ENCODE peak calls at places on chromosomes 6 and 20, in nine cellular contexts. One of them, this sample, is unnamed.
A peak's percentile ranks its signal among the peaks of the same experiment; 100 is the strongest.

GRCh38 chr6:148965287-148965686 is 218.5 kb downstream of the UST start:
- DNase-seq in stimulated activated CD8-positive, alpha-beta memory T cell treated with anti-CD3 and anti-CD28 coated beads, Interleukin-4, amount 100 ng/mL, for 48 hours: no peak
- DNase-seq in adipocyte: no peak
- DNase-seq in stimulated activated CD4-positive, alpha-beta T cell treated with anti-CD3 and anti-CD28 coated beads, Interleukin-12 subunit alpha, Interleukin-12 subunit beta, amount 100 ng/mL, for 4 hours: no peak
- DNase-seq in osteocyte: no peak
- DNase-seq in GDM1: no peak
- DNase-seq in stimulated activated effector memory CD8-positive, alpha-beta T cell treated with anti-CD3 and anti-CD28 coated beads, Interleukin-12 subunit alpha, Interleukin-12 subunit beta, amount 100 ng/mL, for 72 hours: no peak
- DNase-seq in SW480: no peak
- DNase-seq in effector memory CD8-positive, alpha-beta T cell: no peak
- DNase-seq in this sample: no peak

GRCh38 chr6:112691289-112691688 is 344.2 kb downstream of the RFPL4B start:
- DNase-seq in stimulated activated CD8-positive, alpha-beta memory T cell treated with anti-CD3 and anti-CD28 coated beads, Interleukin-4, amount 100 ng/mL, for 48 hours: no peak
- DNase-seq in adipocyte: peak; percentile 81
- DNase-seq in stimulated activated CD4-positive, alpha-beta T cell treated with anti-CD3 and anti-CD28 coated beads, Interleukin-12 subunit alpha, Interleukin-12 subunit beta, amount 100 ng/mL, for 4 hours: no peak
- DNase-seq in osteocyte: no peak
- DNase-seq in GDM1: no peak
- DNase-seq in stimulated activated effector memory CD8-positive, alpha-beta T cell treated with anti-CD3 and anti-CD28 coated beads, Interleukin-12 subunit alpha, Interleukin-12 subunit beta, amount 100 ng/mL, for 72 hours: no peak
- DNase-seq in SW480: no peak
- DNase-seq in effector memory CD8-positive, alpha-beta T cell: no peak
- DNase-seq in this sample: no peak

GRCh38 chr20:8934362-8934761 is 134.5 kb upstream of the PLCB4 start:
- DNase-seq in stimulated activated CD8-positive, alpha-beta memory T cell treated with anti-CD3 and anti-CD28 coated beads, Interleukin-4, amount 100 ng/mL, for 48 hours: no peak
- DNase-seq in adipocyte: no peak
- DNase-seq in stimulated activated CD4-positive, alpha-beta T cell treated with anti-CD3 and anti-CD28 coated beads, Interleukin-12 subunit alpha, Interleukin-12 subunit beta, amount 100 ng/mL, for 4 hours: no peak
- DNase-seq in osteocyte: no peak
- DNase-seq in GDM1: no peak
- DNase-seq in stimulated activated effector memory CD8-positive, alpha-beta T cell treated with anti-CD3 and anti-CD28 coated beads, Interleukin-12 subunit alpha, Interleukin-12 subunit beta, amount 100 ng/mL, for 72 hours: no peak
- DNase-seq in SW480: no peak
- DNase-seq in effector memory CD8-positive, alpha-beta T cell: no peak
- DNase-seq in this sample: no peak

GRCh38 chr20:9409981-9410380 is 104.4 kb upstream of the LAMP5 start:
- DNase-seq in stimulated activated CD8-positive, alpha-beta memory T cell treated with anti-CD3 and anti-CD28 coated beads, Interleukin-4, amount 100 ng/mL, for 48 hours: no peak
- DNase-seq in adipocyte: peak; percentile 71
- DNase-seq in stimulated activated CD4-positive, alpha-beta T cell treated with anti-CD3 and anti-CD28 coated beads, Interleukin-12 subunit alpha, Interleukin-12 subunit beta, amount 100 ng/mL, for 4 hours: no peak
- DNase-seq in osteocyte: no peak
- DNase-seq in GDM1: no peak
- DNase-seq in stimulated activated effector memory CD8-positive, alpha-beta T cell treated with anti-CD3 and anti-CD28 coated beads, Interleukin-12 subunit alpha, Interleukin-12 subunit beta, amount 100 ng/mL, for 72 hours: no peak
- DNase-seq in SW480: no peak
- DNase-seq in effector memory CD8-positive, alpha-beta T cell: no peak
- DNase-seq in this sample: no peak

GRCh38 chr20:1775117-1775516 is 117.5 kb upstream of the SIRPG start:
- DNase-seq in stimulated activated CD8-positive, alpha-beta memory T cell treated with anti-CD3 and anti-CD28 coated beads, Interleukin-4, amount 100 ng/mL, for 48 hours: no peak
- DNase-seq in adipocyte: peak; percentile 7
- DNase-seq in stimulated activated CD4-positive, alpha-beta T cell treated with anti-CD3 and anti-CD28 coated beads, Interleukin-12 subunit alpha, Interleukin-12 subunit beta, amount 100 ng/mL, for 4 hours: no peak
- DNase-seq in osteocyte: no peak
- DNase-seq in GDM1: no peak
- DNase-seq in stimulated activated effector memory CD8-positive, alpha-beta T cell treated with anti-CD3 and anti-CD28 coated beads, Interleukin-12 subunit alpha, Interleukin-12 subunit beta, amount 100 ng/mL, for 72 hours: no peak
- DNase-seq in SW480: no peak
- DNase-seq in effector memory CD8-positive, alpha-beta T cell: no peak
- DNase-seq in this sample: no peak

GRCh38 chr6:47083586-47084047 is 41.5 kb upstream of the ADGRF1 start:
- DNase-seq in stimulated activated CD8-positive, alpha-beta memory T cell treated with anti-CD3 and anti-CD28 coated beads, Interleukin-4, amount 100 ng/mL, for 48 hours: no peak
- DNase-seq in adipocyte: peak; percentile 94
- DNase-seq in stimulated activated CD4-positive, alpha-beta T cell treated with anti-CD3 and anti-CD28 coated beads, Interleukin-12 subunit alpha, Interleukin-12 subunit beta, amount 100 ng/mL, for 4 hours: no peak
- DNase-seq in osteocyte: no peak
- DNase-seq in GDM1: no peak
- DNase-seq in stimulated activated effector memory CD8-positive, alpha-beta T cell treated with anti-CD3 and anti-CD28 coated beads, Interleukin-12 subunit alpha, Interleukin-12 subunit beta, amount 100 ng/mL, for 72 hours: no peak
- DNase-seq in SW480: no peak
- DNase-seq in effector memory CD8-positive, alpha-beta T cell: no peak
- DNase-seq in this sample: no peak

GRCh38 chr6:73521351-73522254 is 771 bp upstream of the EEF1A1 start:
- DNase-seq in stimulated activated CD8-positive, alpha-beta memory T cell treated with anti-CD3 and anti-CD28 coated beads, Interleukin-4, amount 100 ng/mL, for 48 hours: peak; percentile 83
- DNase-seq in adipocyte: peak; percentile 91
- DNase-seq in stimulated activated CD4-positive, alpha-beta T cell treated with anti-CD3 and anti-CD28 coated beads, Interleukin-12 subunit alpha, Interleukin-12 subunit beta, amount 100 ng/mL, for 4 hours: peak; percentile 71
- DNase-seq in osteocyte: peak; percentile 92
- DNase-seq in GDM1: no peak
- DNase-seq in stimulated activated effector memory CD8-positive, alpha-beta T cell treated with anti-CD3 and anti-CD28 coated beads, Interleukin-12 subunit alpha, Interleukin-12 subunit beta, amount 100 ng/mL, for 72 hours: peak; percentile 93
- DNase-seq in SW480: peak; percentile 70
- DNase-seq in effector memory CD8-positive, alpha-beta T cell: no peak
- DNase-seq in this sample: peak; percentile 90

GRCh38 chr6:118748311-118749062 is 97.1 kb upstream of the CEP85L start:
- DNase-seq in stimulated activated CD8-positive, alpha-beta memory T cell treated with anti-CD3 and anti-CD28 coated beads, Interleukin-4, amount 100 ng/mL, for 48 hours: no peak
- DNase-seq in adipocyte: peak; percentile 56
- DNase-seq in stimulated activated CD4-positive, alpha-beta T cell treated with anti-CD3 and anti-CD28 coated beads, Interleukin-12 subunit alpha, Interleukin-12 subunit beta, amount 100 ng/mL, for 4 hours: no peak
- DNase-seq in osteocyte: no peak
- DNase-seq in GDM1: no peak
- DNase-seq in stimulated activated effector memory CD8-positive, alpha-beta T cell treated with anti-CD3 and anti-CD28 coated beads, Interleukin-12 subunit alpha, Interleukin-12 subunit beta, amount 100 ng/mL, for 72 hours: no peak
- DNase-seq in SW480: no peak
- DNase-seq in effector memory CD8-positive, alpha-beta T cell: no peak
- DNase-seq in this sample: no peak